ENCODE peak calls at places on chromosome 5, in six cellular contexts. One of them, this sample, is unnamed.

GRCh38 chr5:151030377-151030776 is 10.0 kb downstream of the GPX3 start:
- DNase-seq in ELR: no peak
- DNase-seq in activated T-cell treated with anti-CD3 and anti-CD28 coated beads, Interleukin-2, amount 50 U/mL, for 72 hours: no peak
- DNase-seq in neuronal stem cell: no peak
- DNase-seq in KG1: no peak
- DNase-seq in fibroblast of pulmonary artery: no peak
- DNase-seq in this sample: no peak

GRCh38 chr5:177537389-177538361 is 16.7 kb downstream of the FAM193B start:
- DNase-seq in activated T-cell treated with anti-CD3 and anti-CD28 coated beads, Interleukin-2, amount 50 U/mL, for 72 hours: no peak
- DNase-seq in neuronal stem cell: no peak
- DNase-seq in KG1: no peak
- DNase-seq in fibroblast of pulmonary artery: peak; percentile 88
- DNase-seq in ELR: peak; percentile 73
- DNase-seq in this sample: peak; percentile 87

GRCh38 chr5:139141841-139142240 is 56.3 kb downstream of the SIL1 start:
- DNase-seq in fibroblast of pulmonary artery: peak; percentile 82
- DNase-seq in neuronal stem cell: no peak
- DNase-seq in ELR: peak; percentile 19
- DNase-seq in activated T-cell treated with anti-CD3 and anti-CD28 coated beads, Interleukin-2, amount 50 U/mL, for 72 hours: no peak
- DNase-seq in KG1: no peak
- DNase-seq in this sample: peak; percentile 83

GRCh38 chr5:3343911-3344310 is 251.7 kb upstream of the IRX1 start:
- DNase-seq in neuronal stem cell: no peak
- DNase-seq in activated T-cell treated with anti-CD3 and anti-CD28 coated beads, Interleukin-2, amount 50 U/mL, for 72 hours: no peak
- DNase-seq in fibroblast of pulmonary artery: no peak
- DNase-seq in ELR: no peak
- DNase-seq in KG1: no peak
- DNase-seq in this sample: no peak

GRCh38 chr5:59360130-59360555 is 533.4 kb downstream of the PDE4D start:
- DNase-seq in KG1: no peak
- DNase-seq in activated T-cell treated with anti-CD3 and anti-CD28 coated beads, Interleukin-2, amount 50 U/mL, for 72 hours: no peak
- DNase-seq in neuronal stem cell: no peak
- DNase-seq in fibroblast of pulmonary artery: peak; percentile 71
- DNase-seq in ELR: no peak
- DNase-seq in this sample: no peak

GRCh38 chr5:1515921-1516571 is 7.7 kb downstream of the LPCAT1 start:
- DNase-seq in neuronal stem cell: no peak
- DNase-seq in ELR: peak; percentile 58
- DNase-seq in fibroblast of pulmonary artery: no peak
- DNase-seq in activated T-cell treated with anti-CD3 and anti-CD28 coated beads, Interleukin-2, amount 50 U/mL, for 72 hours: no peak
- DNase-seq in KG1: no peak
- DNase-seq in this sample: peak; percentile 16

GRCh38 chr5:136098171-136098570 is 34.5 kb upstream of the SMAD5 start:
- DNase-seq in ELR: no peak
- DNase-seq in neuronal stem cell: no peak
- DNase-seq in activated T-cell treated with anti-CD3 and anti-CD28 coated beads, Interleukin-2, amount 50 U/mL, for 72 hours: no peak
- DNase-seq in fibroblast of pulmonary artery: no peak
- DNase-seq in KG1: no peak
- DNase-seq in this sample: no peak

GRCh38 chr5:163504091-163504931 is 1.1 kb upstream of the MAT2B start:
- DNase-seq in ELR: peak; percentile 63
- DNase-seq in fibroblast of pulmonary artery: peak; percentile 59
- DNase-seq in activated T-cell treated with anti-CD3 and anti-CD28 coated beads, Interleukin-2, amount 50 U/mL, for 72 hours: peak; percentile 49
- DNase-seq in KG1: no peak
- DNase-seq in neuronal stem cell: peak; percentile 27
- DNase-seq in this sample: peak; percentile 59

GRCh38 chr5:133696782-133697507 is 84.6 kb upstream of the FSTL4 start:
- DNase-seq in neuronal stem cell: no peak
- DNase-seq in KG1: no peak
- DNase-seq in ELR: no peak
- DNase-seq in fibroblast of pulmonary artery: no peak
- DNase-seq in activated T-cell treated with anti-CD3 and anti-CD28 coated beads, Interleukin-2, amount 50 U/mL, for 72 hours: no peak
- DNase-seq in this sample: no peak

GRCh38 chr5:43646997-43647396 is 44.0 kb downstream of the NNT start:
- DNase-seq in KG1: no peak
- DNase-seq in activated T-cell treated with anti-CD3 and anti-CD28 coated beads, Interleukin-2, amount 50 U/mL, for 72 hours: no peak
- DNase-seq in neuronal stem cell: no peak
- DNase-seq in ELR: peak; percentile 14
- DNase-seq in fibroblast of pulmonary artery: peak; percentile 30
- DNase-seq in this sample: no peak

GRCh38 chr5:56686337-56687198 is 128.8 kb upstream of the MAP3K1 start:
- DNase-seq in activated T-cell treated with anti-CD3 and anti-CD28 coated beads, Interleukin-2, amount 50 U/mL, for 72 hours: no peak
- DNase-seq in ELR: no peak
- DNase-seq in KG1: no peak
- DNase-seq in neuronal stem cell: no peak
- DNase-seq in fibroblast of pulmonary artery: no peak
- DNase-seq in this sample: no peak

GRCh38 chr5:39716532-39716971 is 291.8 kb upstream of the DAB2 start:
- DNase-seq in neuronal stem cell: peak; percentile 27
- DNase-seq in ELR: peak; percentile 82
- DNase-seq in fibroblast of pulmonary artery: peak; percentile 74
- DNase-seq in KG1: peak; percentile 28
- DNase-seq in activated T-cell treated with anti-CD3 and anti-CD28 coated beads, Interleukin-2, amount 50 U/mL, for 72 hours: peak; percentile 53
- DNase-seq in this sample: peak; percentile 73

GRCh38 chr5:71778678-71779276 is 59.7 kb downstream of the CARTPT start:
- DNase-seq in activated T-cell treated with anti-CD3 and anti-CD28 coated beads, Interleukin-2, amount 50 U/mL, for 72 hours: no peak
- DNase-seq in neuronal stem cell: peak; percentile 27
- DNase-seq in ELR: peak; percentile 64
- DNase-seq in KG1: no peak
- DNase-seq in fibroblast of pulmonary artery: peak; percentile 36
- DNase-seq in this sample: peak; percentile 56

GRCh38 chr5:77010281-77010680 is 19.9 kb upstream of the AGGF1 start:
- DNase-seq in KG1: no peak
- DNase-seq in ELR: no peak
- DNase-seq in neuronal stem cell: no peak
- DNase-seq in activated T-cell treated with anti-CD3 and anti-CD28 coated beads, Interleukin-2, amount 50 U/mL, for 72 hours: no peak
- DNase-seq in fibroblast of pulmonary artery: no peak
- DNase-seq in this sample: no peak

GRCh38 chr5:137891849-137892248 is 2.6 kb downstream of the PKD2L2 start:
- DNase-seq in activated T-cell treated with anti-CD3 and anti-CD28 coated beads, Interleukin-2, amount 50 U/mL, for 72 hours: no peak
- DNase-seq in fibroblast of pulmonary artery: no peak
- DNase-seq in ELR: no peak
- DNase-seq in neuronal stem cell: no peak
- DNase-seq in KG1: no peak
- DNase-seq in this sample: no peak

GRCh38 chr5:169670769-169671525 is 33.9 kb downstream of the DOCK2 start:
- DNase-seq in activated T-cell treated with anti-CD3 and anti-CD28 coated beads, Interleukin-2, amount 50 U/mL, for 72 hours: peak; percentile 30
- DNase-seq in KG1: no peak
- DNase-seq in ELR: no peak
- DNase-seq in fibroblast of pulmonary artery: no peak
- DNase-seq in neuronal stem cell: no peak
- DNase-seq in this sample: no peak

GRCh38 chr5:136011427-136012001 is 17.3 kb upstream of the TGFBI start:
- DNase-seq in neuronal stem cell: no peak
- DNase-seq in fibroblast of pulmonary artery: peak; percentile 83
- DNase-seq in KG1: no peak
- DNase-seq in ELR: peak; percentile 96
- DNase-seq in activated T-cell treated with anti-CD3 and anti-CD28 coated beads, Interleukin-2, amount 50 U/mL, for 72 hours: no peak
- DNase-seq in this sample: peak; percentile 87

GRCh38 chr5:132263548-132264261 is 6.2 kb downstream of the PDLIM4 start:
- DNase-seq in fibroblast of pulmonary artery: peak; percentile 69
- DNase-seq in ELR: peak; percentile 97
- DNase-seq in activated T-cell treated with anti-CD3 and anti-CD28 coated beads, Interleukin-2, amount 50 U/mL, for 72 hours: peak; percentile 48
- DNase-seq in KG1: no peak
- DNase-seq in neuronal stem cell: no peak
- DNase-seq in this sample: peak; percentile 86

GRCh38 chr5:171122372-171122771 is 186.7 kb upstream of the TLX3 start:
- DNase-seq in neuronal stem cell: no peak
- DNase-seq in KG1: peak; percentile 29
- DNase-seq in fibroblast of pulmonary artery: peak; percentile 31
- DNase-seq in ELR: no peak
- DNase-seq in activated T-cell treated with anti-CD3 and anti-CD28 coated beads, Interleukin-2, amount 50 U/mL, for 72 hours: no peak
- DNase-seq in this sample: peak; percentile 53

GRCh38 chr5:54586336-54586735 is 68.8 kb downstream of the SNX18 start:
- DNase-seq in KG1: no peak
- DNase-seq in ELR: no peak
- DNase-seq in fibroblast of pulmonary artery: no peak
- DNase-seq in neuronal stem cell: no peak
- DNase-seq in activated T-cell treated with anti-CD3 and anti-CD28 coated beads, Interleukin-2, amount 50 U/mL, for 72 hours: no peak
- DNase-seq in this sample: no peak

GRCh38 chr5:179417696-179418095 is 72.4 kb upstream of the ADAMTS2 start:
- DNase-seq in activated T-cell treated with anti-CD3 and anti-CD28 coated beads, Interleukin-2, amount 50 U/mL, for 72 hours: no peak
- DNase-seq in ELR: no peak
- DNase-seq in fibroblast of pulmonary artery: no peak
- DNase-seq in KG1: no peak
- DNase-seq in neuronal stem cell: no peak
- DNase-seq in this sample: no peak

GRCh38 chr5:38548064-38548759 is 8.2 kb downstream of the LIFR start:
- DNase-seq in neuronal stem cell: no peak
- DNase-seq in activated T-cell treated with anti-CD3 and anti-CD28 coated beads, Interleukin-2, amount 50 U/mL, for 72 hours: no peak
- DNase-seq in fibroblast of pulmonary artery: no peak
- DNase-seq in KG1: no peak
- DNase-seq in ELR: peak; percentile 15
- DNase-seq in this sample: peak; percentile 27

GRCh38 chr5:60372786-60373185 is 327.2 kb downstream of the DEPDC1B start:
- DNase-seq in fibroblast of pulmonary artery: no peak
- DNase-seq in KG1: no peak
- DNase-seq in neuronal stem cell: no peak
- DNase-seq in ELR: no peak
- DNase-seq in activated T-cell treated with anti-CD3 and anti-CD28 coated beads, Interleukin-2, amount 50 U/mL, for 72 hours: no peak
- DNase-seq in this sample: no peak

GRCh38 chr5:123125172-123125508 is 36.1 kb downstream of the PRDM6 start:
- DNase-seq in activated T-cell treated with anti-CD3 and anti-CD28 coated beads, Interleukin-2, amount 50 U/mL, for 72 hours: no peak
- DNase-seq in ELR: peak; percentile 14
- DNase-seq in fibroblast of pulmonary artery: peak; percentile 43
- DNase-seq in KG1: no peak
- DNase-seq in neuronal stem cell: no peak
- DNase-seq in this sample: no peak

GRCh38 chr5:159001247-159001646 is 98.5 kb downstream of the EBF1 start:
- DNase-seq in activated T-cell treated with anti-CD3 and anti-CD28 coated beads, Interleukin-2, amount 50 U/mL, for 72 hours: no peak
- DNase-seq in fibroblast of pulmonary artery: peak; percentile 58
- DNase-seq in ELR: no peak
- DNase-seq in KG1: no peak
- DNase-seq in neuronal stem cell: no peak
- DNase-seq in this sample: no peak

GRCh38 chr5:39780341-39780740 is 355.6 kb upstream of the DAB2 start:
- DNase-seq in neuronal stem cell: no peak
- DNase-seq in KG1: no peak
- DNase-seq in fibroblast of pulmonary artery: peak; percentile 98
- DNase-seq in activated T-cell treated with anti-CD3 and anti-CD28 coated beads, Interleukin-2, amount 50 U/mL, for 72 hours: no peak
- DNase-seq in ELR: no peak
- DNase-seq in this sample: peak; percentile 70

GRCh38 chr5:78916044-78916443 is 69.1 kb downstream of the ARSB start:
- DNase-seq in KG1: no peak
- DNase-seq in neuronal stem cell: no peak
- DNase-seq in activated T-cell treated with anti-CD3 and anti-CD28 coated beads, Interleukin-2, amount 50 U/mL, for 72 hours: no peak
- DNase-seq in fibroblast of pulmonary artery: no peak
- DNase-seq in ELR: no peak
- DNase-seq in this sample: no peak

GRCh38 chr5:96781031-96781733 is 26.6 kb downstream of the ERAP1 start:
- DNase-seq in fibroblast of pulmonary artery: peak; percentile 61
- DNase-seq in ELR: peak; percentile 66
- DNase-seq in activated T-cell treated with anti-CD3 and anti-CD28 coated beads, Interleukin-2, amount 50 U/mL, for 72 hours: no peak
- DNase-seq in neuronal stem cell: no peak
- DNase-seq in KG1: no peak
- DNase-seq in this sample: no peak

GRCh38 chr5:180604271-180604670 is 13.0 kb upstream of the SCGB3A1 start:
- DNase-seq in KG1: no peak
- DNase-seq in fibroblast of pulmonary artery: no peak
- DNase-seq in neuronal stem cell: no peak
- DNase-seq in activated T-cell treated with anti-CD3 and anti-CD28 coated beads, Interleukin-2, amount 50 U/mL, for 72 hours: no peak
- DNase-seq in ELR: no peak
- DNase-seq in this sample: no peak

GRCh38 chr5:54742417-54742889 is 224.9 kb downstream of the SNX18 start:
- DNase-seq in neuronal stem cell: no peak
- DNase-seq in KG1: no peak
- DNase-seq in ELR: peak; percentile 90
- DNase-seq in fibroblast of pulmonary artery: peak; percentile 70
- DNase-seq in activated T-cell treated with anti-CD3 and anti-CD28 coated beads, Interleukin-2, amount 50 U/mL, for 72 hours: no peak
- DNase-seq in this sample: peak; percentile 62

GRCh38 chr5:56375011-56375410 is 141.9 kb upstream of the ANKRD55 start:
- DNase-seq in ELR: no peak
- DNase-seq in neuronal stem cell: no peak
- DNase-seq in activated T-cell treated with anti-CD3 and anti-CD28 coated beads, Interleukin-2, amount 50 U/mL, for 72 hours: no peak
- DNase-seq in KG1: no peak
- DNase-seq in fibroblast of pulmonary artery: no peak
- DNase-seq in this sample: no peak

GRCh38 chr5:154749496-154749895 is 5.7 kb upstream of the LARP1 start:
- DNase-seq in fibroblast of pulmonary artery: no peak
- DNase-seq in activated T-cell treated with anti-CD3 and anti-CD28 coated beads, Interleukin-2, amount 50 U/mL, for 72 hours: no peak
- DNase-seq in ELR: no peak
- DNase-seq in KG1: no peak
- DNase-seq in neuronal stem cell: no peak
- DNase-seq in this sample: no peak

GRCh38 chr5:135392256-135392655 is 6.8 kb downstream of the MACROH2A1 start:
- DNase-seq in KG1: no peak
- DNase-seq in fibroblast of pulmonary artery: peak; percentile 49
- DNase-seq in ELR: peak; percentile 72
- DNase-seq in activated T-cell treated with anti-CD3 and anti-CD28 coated beads, Interleukin-2, amount 50 U/mL, for 72 hours: peak; percentile 19
- DNase-seq in neuronal stem cell: no peak
- DNase-seq in this sample: no peak

GRCh38 chr5:135069016-135069770 is 35.2 kb upstream of the PITX1 start:
- DNase-seq in fibroblast of pulmonary artery: no peak
- DNase-seq in ELR: no peak
- DNase-seq in KG1: no peak
- DNase-seq in neuronal stem cell: peak; percentile 95
- DNase-seq in activated T-cell treated with anti-CD3 and anti-CD28 coated beads, Interleukin-2, amount 50 U/mL, for 72 hours: no peak
- DNase-seq in this sample: no peak

GRCh38 chr5:96528262-96528661 is 95.2 kb upstream of the PCSK1 start:
- DNase-seq in ELR: no peak
- DNase-seq in neuronal stem cell: no peak
- DNase-seq in KG1: no peak
- DNase-seq in fibroblast of pulmonary artery: no peak
- DNase-seq in activated T-cell treated with anti-CD3 and anti-CD28 coated beads, Interleukin-2, amount 50 U/mL, for 72 hours: no peak
- DNase-seq in this sample: peak; percentile 30

GRCh38 chr5:101611039-101611438 is 685.0 kb downstream of the SLCO4C1 start:
- DNase-seq in fibroblast of pulmonary artery: no peak
- DNase-seq in activated T-cell treated with anti-CD3 and anti-CD28 coated beads, Interleukin-2, amount 50 U/mL, for 72 hours: no peak
- DNase-seq in neuronal stem cell: no peak
- DNase-seq in KG1: no peak
- DNase-seq in ELR: no peak
- DNase-seq in this sample: no peak

GRCh38 chr5:56516034-56516433 is 282.9 kb upstream of the ANKRD55 start:
- DNase-seq in fibroblast of pulmonary artery: no peak
- DNase-seq in ELR: no peak
- DNase-seq in KG1: no peak
- DNase-seq in neuronal stem cell: no peak
- DNase-seq in activated T-cell treated with anti-CD3 and anti-CD28 coated beads, Interleukin-2, amount 50 U/mL, for 72 hours: no peak
- DNase-seq in this sample: no peak

GRCh38 chr5:28344803-28345433 is 1306.5 kb upstream of the CDH9 start:
- DNase-seq in KG1: peak; percentile 40
- DNase-seq in fibroblast of pulmonary artery: peak; percentile 62
- DNase-seq in neuronal stem cell: peak; percentile 49
- DNase-seq in activated T-cell treated with anti-CD3 and anti-CD28 coated beads, Interleukin-2, amount 50 U/mL, for 72 hours: no peak
- DNase-seq in ELR: peak; percentile 7
- DNase-seq in this sample: no peak

GRCh38 chr5:129241755-129242154 is 147.2 kb downstream of the ISOC1 start:
- DNase-seq in KG1: no peak
- DNase-seq in neuronal stem cell: no peak
- DNase-seq in fibroblast of pulmonary artery: no peak
- DNase-seq in ELR: no peak
- DNase-seq in activated T-cell treated with anti-CD3 and anti-CD28 coated beads, Interleukin-2, amount 50 U/mL, for 72 hours: no peak
- DNase-seq in this sample: no peak